ENCODE peak calls at places on chromosomes 5 and 9, in five cellular contexts. W is AG04450; J is activated naive CD4-positive, alpha-beta T cell treated with anti-CD3 and anti-CD28 coated beads for 36 hours; K is WTC11; F is frontal cortex. I is an unnamed sample.

GRCh38 chr9:87193151-87193550 is 245.8 kb upstream of the GAS1 start:
- DNase-seq in F (no peak), W (no peak), K (no peak), J (no peak), I (no peak)

GRCh38 chr5:61290815-61291214 is 41.2 kb upstream of the ZSWIM6 start:
- DNase-seq in W (no peak), K (no peak), J (no peak), F (no peak), I (no peak)

GRCh38 chr5:125894383-125894782 is 528.8 kb upstream of the GRAMD2B start:
- DNase-seq in F (no peak), J (no peak), W (no peak), K (no peak), I (no peak)

GRCh38 chr5:31036407-31036806 is 157.1 kb upstream of the CDH6 start:
- DNase-seq in W (peak), F (no peak), K (no peak), J (no peak), I (peak)

GRCh38 chr5:96995419-96995818 is 59.5 kb downstream of the LNPEP start:
- DNase-seq in J (no peak), F (no peak), W (no peak), K (no peak), I (no peak)

GRCh38 chr9:130425741-130426466 is 18.9 kb upstream of the ASS1 start:
- DNase-seq in J (no peak), K (no peak), W (no peak), F (no peak), I (no peak)

GRCh38 chr9:84670106-84670800 is 724 bp downstream of the NTRK2 start:
- DNase-seq in J (no peak), W (no peak), F (no peak), K (peak), I (no peak)

GRCh38 chr5:142931896-142932686 is 161.9 kb downstream of the ARHGAP26 start:
- DNase-seq in K (peak), W (no peak), J (no peak), F (no peak), I (no peak)

GRCh38 chr9:94586316-94586715 is 7.3 kb downstream of the FBP2 start:
- DNase-seq in J (no peak), K (no peak), F (no peak), W (no peak), I (no peak)

GRCh38 chr5:1975898-1976765 is 93.4 kb upstream of the IRX4 start:
- DNase-seq in F (no peak), W (no peak), J (no peak), K (no peak), I (no peak)

GRCh38 chr5:178560911-178561310 is 29.3 kb downstream of the COL23A1 start:
- DNase-seq in W (no peak), F (no peak), J (no peak), K (no peak), I (no peak)

GRCh38 chr9:1918642-1919041 is 96.5 kb upstream of the SMARCA2 start:
- DNase-seq in W (no peak), J (no peak), F (no peak), K (no peak), I (no peak)

GRCh38 chr9:122200960-122201635 is 27.7 kb downstream of the LHX6 start:
- DNase-seq in F (no peak), W (peak), K (no peak), J (no peak), I (peak)

GRCh38 chr9:129419382-129419899 is 201.5 kb downstream of the C9orf50 start:
- DNase-seq in W (no peak), F (no peak), J (no peak), K (no peak), I (no peak)

GRCh38 chr9:4680750-4681149 is 1.4 kb downstream of the CDC37L1 start:
- DNase-seq in J (no peak), W (no peak), K (no peak), F (no peak), I (no peak)

GRCh38 chr5:72412283-72413055 is 92.3 kb downstream of the PTCD2 start:
- DNase-seq in W (no peak), J (no peak), K (no peak), F (no peak), I (no peak)

GRCh38 chr5:115349001-115349817 is 52.8 kb upstream of the CCDC112 start:
- DNase-seq in F (no peak), W (peak), K (no peak), J (no peak), I (peak)

GRCh38 chr9:97904725-97905124 is 17.6 kb downstream of the TRMO start:
- DNase-seq in W (no peak), J (peak), K (no peak), F (no peak), I (no peak)

GRCh38 chr5:172098883-172099282 is 89.1 kb downstream of the STK10 start:
- DNase-seq in K (no peak), F (no peak), J (no peak), W (no peak), I (no peak)

GRCh38 chr5:81065492-81065891 is 105.3 kb downstream of the RASGRF2 start:
- DNase-seq in F (no peak), W (peak), K (no peak), J (no peak), I (no peak)

GRCh38 chr5:93886917-93887361 is 145.5 kb upstream of the POU5F2 start:
- DNase-seq in F (no peak), W (no peak), K (no peak), J (no peak), I (peak)

GRCh38 chr9:95360866-95361265 is 43.4 kb upstream of the FANCC start:
- DNase-seq in W (no peak), J (no peak), F (no peak), K (no peak), I (no peak)